ENCODE peak calls at places on chromosomes 11 and 22, in nine cellular contexts. C is posterior cingulate gyrus; I is activated CD4-positive, CD25-positive, alpha-beta regulatory T cell treated with anti-CD3 and anti-CD28 coated beads, Interleukin-2, amount 50 U/mL, for 72 hours; S is NCI-H2081; E is activated B cell treated with CpG ODN at 0.5 μM for 24 hours; W is foreskin fibroblast; F is Caco-2; H is progenitor cell of endocrine pancreas; N is tibial artery. L is an unnamed sample.

GRCh38 chr11:134233729-134234179 is 9.3 kb downstream of the VPS26B start:
- DNase-seq in C (no peak), I (no peak), S (no peak), E (no peak), W (no peak), F (no peak), H (no peak), N (no peak), L (no peak)

GRCh38 chr22:42754658-42755057 is 34.0 kb upstream of the A4GALT start:
- DNase-seq in C (no peak), I (no peak), S (no peak), E (no peak), W (peak; percentile 37), F (peak; percentile 42), H (no peak), N (no peak), L (peak; percentile 80)

GRCh38 chr11:37450613-37451012 is 852.6 kb upstream of the RAG2 start:
- DNase-seq in C (no peak), I (no peak), S (no peak), E (no peak), W (peak; percentile 20), F (no peak), H (no peak), N (no peak), L (no peak)

GRCh38 chr11:47524200-47524874 is 28.6 kb downstream of the CELF1 start:
- DNase-seq in C (peak; percentile 91), I (no peak), S (peak; percentile 56), E (no peak), W (no peak), F (no peak), H (no peak), N (peak; percentile 79), L (peak; percentile 36)

GRCh38 chr22:36085476-36086169 is 57.0 kb upstream of the RBFOX2 start:
- DNase-seq in C (no peak), I (no peak), S (no peak), E (no peak), W (no peak), F (no peak), H (no peak), N (no peak), L (no peak)

GRCh38 chr11:58905141-58905715 is 34.1 kb upstream of the GLYATL1 start:
- DNase-seq in C (peak; percentile 91), I (no peak), S (peak; percentile 63), E (no peak), W (peak; percentile 77), F (no peak), H (no peak), N (no peak), L (no peak)

GRCh38 chr22:25760848-25761595 is 19.0 kb downstream of the MYO18B start:
- DNase-seq in C (no peak), I (no peak), S (no peak), E (no peak), W (no peak), F (no peak), H (no peak), N (no peak), L (no peak)

GRCh38 chr22:46294784-46295183 is 1.9 kb upstream of the GTSE1 start:
- DNase-seq in C (peak; percentile 45), I (no peak), S (no peak), E (no peak), W (no peak), F (no peak), H (no peak), N (no peak), L (no peak)

GRCh38 chr22:39725351-39726035 is 154.9 kb downstream of the CACNA1I start:
- DNase-seq in C (peak; percentile 27), I (peak; percentile 6), S (no peak), E (no peak), W (no peak), F (no peak), H (no peak), N (peak; percentile 32), L (no peak)

GRCh38 chr11:36186340-36186739 is 102.9 kb downstream of the COMMD9 start:
- DNase-seq in C (no peak), I (no peak), S (peak; percentile 87), E (no peak), W (peak; percentile 77), F (no peak), H (no peak), N (no peak), L (no peak)

GRCh38 chr11:126607374-126607773 is 251.9 kb downstream of the ST3GAL4 start:
- DNase-seq in C (peak; percentile 91), I (no peak), S (peak; percentile 78), E (no peak), W (peak; percentile 73), F (peak; percentile 79), H (peak; percentile 47), N (peak; percentile 29), L (peak; percentile 64)

GRCh38 chr11:64842366-64842759 is 2.1 kb downstream of the CDC42BPG start:
- DNase-seq in C (no peak), I (no peak), S (no peak), E (no peak), W (no peak), F (peak; percentile 74), H (no peak), N (no peak), L (no peak)

GRCh38 chr22:19607198-19608113 is 83.2 kb upstream of the CLDN5 start:
- DNase-seq in C (no peak), I (no peak), S (peak; percentile 97), E (no peak), W (no peak), F (no peak), H (no peak), N (no peak), L (peak; percentile 40)

GRCh38 chr22:46000081-46001027 is 23.4 kb upstream of the WNT7B start:
- DNase-seq in C (peak; percentile 79), I (no peak), S (peak; percentile 60), E (no peak), W (no peak), F (no peak), H (no peak), N (no peak), L (no peak)

GRCh38 chr22:19880786-19881569 is 26.3 kb upstream of the GNB1L start:
- DNase-seq in C (peak; percentile 88), I (no peak), S (no peak), E (no peak), W (peak; percentile 97), F (peak; percentile 93), H (peak; percentile 35), N (peak; percentile 64), L (no peak)

GRCh38 chr11:110121204-110121603 is 28.0 kb downstream of the ZC3H12C start:
- DNase-seq in C (no peak), I (no peak), S (peak; percentile 18), E (no peak), W (peak; percentile 59), F (no peak), H (no peak), N (no peak), L (no peak)

GRCh38 chr22:27045103-27045940 is 387.9 kb downstream of the MIAT start:
- DNase-seq in C (no peak), I (no peak), S (peak; percentile 10), E (no peak), W (peak; percentile 21), F (no peak), H (no peak), N (no peak), L (no peak)

GRCh38 chr22:23072911-23073491 is 2.7 kb downstream of the GNAZ start:
- DNase-seq in C (peak; percentile 75), I (no peak), S (no peak), E (no peak), W (no peak), F (peak; percentile 11), H (no peak), N (peak; percentile 45), L (no peak)